ENCODE peak calls at places on chromosome 17, in seven cellular contexts. T is GM13977; U is AG10803; V is anterior cingulate cortex; Q is activated effector memory CD4-positive, alpha-beta T cell treated with Interleukin-2 at 50 U/mL for 16 hours; H is NCI-H1436; Y is substantia nigra. E is an unnamed sample.

GRCh38 chr17:73782231-73782630 is 138.0 kb upstream of the SDK2 start:
- DNase-seq in T (no peak), U (no peak), V (no peak), Q (no peak), H (no peak), Y (no peak), E (no peak)

GRCh38 chr17:30947796-30948195 is 23.0 kb upstream of the RNF135 start:
- DNase-seq in T (no peak), U (no peak), V (no peak), Q (no peak), H (no peak), Y (no peak), E (no peak)

GRCh38 chr17:76547183-76547641 is 7.4 kb downstream of the PRCD start:
- DNase-seq in T (peak), U (peak), V (peak), Q (no peak), H (peak), Y (no peak), E (peak)

GRCh38 chr17:59366040-59366757 is 34.7 kb downstream of the YPEL2 start:
- DNase-seq in T (no peak), U (no peak), V (no peak), Q (no peak), H (no peak), Y (no peak), E (no peak)

GRCh38 chr17:13031718-13032350 is 14.0 kb upstream of the ELAC2 start:
- DNase-seq in T (peak), U (peak), V (no peak), Q (peak), H (no peak), Y (no peak), E (no peak)

GRCh38 chr17:1759529-1759928 is 2.3 kb upstream of the SERPINF1 start:
- DNase-seq in T (no peak), U (no peak), V (no peak), Q (no peak), H (no peak), Y (no peak), E (no peak)

GRCh38 chr17:47231866-47232265 is 21.8 kb upstream of the ITGB3 start:
- DNase-seq in T (no peak), U (no peak), V (no peak), Q (no peak), H (no peak), Y (no peak), E (no peak)

GRCh38 chr17:30395398-30396022 is 16.8 kb downstream of the CPD start:
- DNase-seq in T (no peak), U (no peak), V (no peak), Q (no peak), H (no peak), Y (no peak), E (no peak)

GRCh38 chr17:74005790-74006189 is 197.7 kb upstream of the RPL38 start:
- DNase-seq in T (no peak), U (no peak), V (no peak), Q (no peak), H (no peak), Y (no peak), E (no peak)

GRCh38 chr17:82034371-82035011 is 3.0 kb downstream of the DCXR start:
- DNase-seq in T (no peak), U (no peak), V (no peak), Q (no peak), H (no peak), Y (no peak), E (no peak)

GRCh38 chr17:71440513-71440912 is 680.3 kb upstream of the SOX9 start:
- DNase-seq in T (no peak), U (no peak), V (no peak), Q (no peak), H (no peak), Y (no peak), E (no peak)

GRCh38 chr17:55201609-55201932 is 63.2 kb upstream of the HLF start:
- DNase-seq in T (no peak), U (no peak), V (no peak), Q (no peak), H (no peak), Y (no peak), E (no peak)

GRCh38 chr17:59366773-59367656 is 35.6 kb downstream of the YPEL2 start:
- DNase-seq in T (no peak), U (peak), V (no peak), Q (peak), H (peak), Y (no peak), E (peak)

GRCh38 chr17:7884581-7885356 is 3.8 kb upstream of the CHD3 start:
- DNase-seq in T (peak), U (no peak), V (no peak), Q (peak), H (no peak), Y (no peak), E (peak)

GRCh38 chr17:18921912-18922451 is 30.0 kb upstream of the SLC5A10 start:
- DNase-seq in T (peak), U (no peak), V (no peak), Q (no peak), H (no peak), Y (no peak), E (no peak)

GRCh38 chr17:69286257-69286656 is 40.7 kb downstream of the ABCA5 start:
- DNase-seq in T (no peak), U (no peak), V (no peak), Q (no peak), H (no peak), Y (no peak), E (no peak)